ENCODE peak calls at places on chromosomes 3 and 15, in seven cellular contexts. B is IMR-90, S is right cardiac atrium, N is endothelial cell, T is NCI-H82, L is psoas muscle, C is amygdala. U is an unnamed sample.
A peak's percentile ranks its signal among the peaks of the same experiment; 100 is the strongest.

GRCh38 chr3:52714335-52715302 is 8.7 kb downstream of the SPCS1 start:
- DNase-seq in B (no peak), S (peak; percentile 64), N (peak; percentile 52), T (no peak), L (no peak), C (no peak), U (no peak)

GRCh38 chr3:4983739-4984510 is 4.7 kb downstream of the BHLHE40 start:
- DNase-seq in B (peak; percentile 92), S (no peak), N (no peak), T (peak; percentile 43), L (peak; percentile 61), C (peak; percentile 39), U (no peak)

GRCh38 chr3:160478338-160478737 is 28.8 kb upstream of the TRIM59 start:
- DNase-seq in B (peak; percentile 70), S (no peak), N (no peak), T (no peak), L (no peak), C (no peak), U (peak; percentile 67)

GRCh38 chr3:187986514-187986934 is 167.4 kb upstream of the LPP start:
- DNase-seq in B (peak; percentile 96), S (no peak), N (no peak), T (no peak), L (no peak), C (no peak), U (peak; percentile 94)

GRCh38 chr3:162292409-162292808 is 795.8 kb downstream of the OTOL1 start:
- DNase-seq in B (no peak), S (no peak), N (no peak), T (no peak), L (no peak), C (no peak), U (no peak)

GRCh38 chr3:49359623-49360022 is 1.5 kb upstream of the GPX1 start:
- DNase-seq in B (peak; percentile 56), S (no peak), N (no peak), T (no peak), L (no peak), C (no peak), U (peak; percentile 57)

GRCh38 chr3:166177130-166177529 is 339.9 kb upstream of the BCHE start:
- DNase-seq in B (no peak), S (no peak), N (no peak), T (no peak), L (no peak), C (no peak), U (no peak)

GRCh38 chr3:135528638-135529037 is 436.9 kb upstream of the PPP2R3A start:
- DNase-seq in B (no peak), S (no peak), N (no peak), T (no peak), L (no peak), C (no peak), U (no peak)

GRCh38 chr15:78061963-78062427 is 15.5 kb downstream of the TBC1D2B start:
- DNase-seq in B (peak; percentile 53), S (no peak), N (no peak), T (peak; percentile 51), L (no peak), C (no peak), U (peak; percentile 39)

GRCh38 chr15:75171408-75171807 is 30.3 kb upstream of the C15orf39 start:
- DNase-seq in B (peak; percentile 90), S (no peak), N (no peak), T (no peak), L (no peak), C (no peak), U (peak; percentile 86)

GRCh38 chr3:105970283-105970682 is 101.5 kb upstream of the CBLB start:
- DNase-seq in B (peak; percentile 78), S (no peak), N (no peak), T (no peak), L (no peak), C (no peak), U (peak; percentile 61)

GRCh38 chr3:141401584-141402475 is 33.5 kb downstream of the ZBTB38 start:
- DNase-seq in B (no peak), S (peak; percentile 88), N (peak; percentile 58), T (peak; percentile 52), L (peak; percentile 58), C (peak; percentile 56), U (no peak)

GRCh38 chr3:191070201-191070600 is 128.8 kb upstream of the OSTN start:
- DNase-seq in B (peak; percentile 95), S (no peak), N (no peak), T (no peak), L (no peak), C (no peak), U (peak; percentile 90)

GRCh38 chr3:39065197-39065596 is 13.4 kb downstream of the WDR48 start:
- DNase-seq in B (peak; percentile 60), S (no peak), N (peak; percentile 50), T (peak; percentile 44), L (no peak), C (peak; percentile 7), U (peak; percentile 46)

GRCh38 chr3:129975332-129976090 is 991 bp downstream of the TRH start:
- DNase-seq in B (no peak), S (peak; percentile 72), N (peak; percentile 22), T (no peak), L (peak; percentile 31), C (no peak), U (no peak)

GRCh38 chr3:7964899-7965298 is 536.7 kb upstream of the LMCD1 start:
- DNase-seq in B (no peak), S (no peak), N (no peak), T (no peak), L (no peak), C (no peak), U (no peak)

GRCh38 chr15:80216911-80217310 is 35.1 kb downstream of the CTXND1 start:
- DNase-seq in B (no peak), S (no peak), N (no peak), T (no peak), L (no peak), C (no peak), U (no peak)

GRCh38 chr3:118970819-118971218 is 63.8 kb downstream of the IGSF11 start:
- DNase-seq in B (no peak), S (peak; percentile 62), N (no peak), T (no peak), L (no peak), C (peak; percentile 60), U (no peak)

GRCh38 chr3:125461896-125462295 is 58.1 kb downstream of the SNX4 start:
- DNase-seq in B (peak; percentile 51), S (no peak), N (no peak), T (no peak), L (no peak), C (no peak), U (no peak)

GRCh38 chr3:52374173-52374572 is 58.1 kb downstream of the DNAH1 start:
- DNase-seq in B (no peak), S (no peak), N (no peak), T (no peak), L (no peak), C (no peak), U (no peak)

GRCh38 chr15:99755692-99756409 is 22.6 kb upstream of the LYSMD4 start:
- DNase-seq in B (peak; percentile 67), S (peak; percentile 73), N (peak; percentile 51), T (peak; percentile 81), L (peak; percentile 35), C (peak; percentile 35), U (peak; percentile 68)

GRCh38 chr3:62149962-62150361 is 223.4 kb downstream of the FEZF2 start:
- DNase-seq in B (peak; percentile 77), S (no peak), N (no peak), T (no peak), L (peak; percentile 57), C (no peak), U (peak; percentile 64)

GRCh38 chr3:107988464-107989156 is 102.2 kb downstream of the CD47 start:
- DNase-seq in B (peak; percentile 47), S (peak; percentile 78), N (no peak), T (no peak), L (peak; percentile 53), C (no peak), U (peak; percentile 39)

GRCh38 chr3:8996681-8997121 is 33.4 kb upstream of the RAD18 start:
- DNase-seq in B (peak; percentile 39), S (peak; percentile 70), N (peak; percentile 30), T (no peak), L (no peak), C (peak; percentile 73), U (peak; percentile 48)

GRCh38 chr15:25894371-25894902 is 31.3 kb upstream of the ATP10A start:
- DNase-seq in B (no peak), S (no peak), N (no peak), T (no peak), L (no peak), C (no peak), U (no peak)

GRCh38 chr15:63203451-63204090 is 14.2 kb downstream of the RAB8B start:
- DNase-seq in B (peak; percentile 76), S (no peak), N (no peak), T (no peak), L (no peak), C (no peak), U (peak; percentile 37)

U was measured in HFFc6.